ENCODE peak calls at places on chromosomes 12 and 14, in ten cellular contexts. G is esophagus muscularis mucosa; P is kidney epithelial cell; S is ovary; I is transverse colon; C is endodermal cell; T is AG04450; B is fibroblast of the aortic adventitia; K is CD8-positive, alpha-beta T cell; L is GM06990. F is an unnamed sample.

GRCh38 chr12:108850854-108851573 is 6.4 kb downstream of the SSH1 start:
- DNase-seq in I (no peak), K (no peak), S (no peak), C (no peak), B (peak), L (peak), T (no peak), G (no peak), P (no peak), F (peak)

GRCh38 chr12:8849785-8850184 is 27.4 kb downstream of the A2ML1 start:
- DNase-seq in P (no peak), T (no peak), C (no peak), K (no peak), I (no peak), S (no peak), B (no peak), G (no peak), L (no peak), F (no peak)

GRCh38 chr14:59438148-59438766 is 26.9 kb downstream of the GPR135 start:
- DNase-seq in I (no peak), P (no peak), L (no peak), S (no peak), C (no peak), T (no peak), G (no peak), K (no peak), B (peak), F (peak)

GRCh38 chr14:104800600-104801283 is at the start of gene ZBTB42:
- DNase-seq in P (no peak), G (peak), T (no peak), I (peak), S (peak), L (peak), B (peak), C (peak), K (peak), F (peak)

GRCh38 chr12:3972576-3972975 is 99.4 kb upstream of the PARP11 start:
- DNase-seq in C (no peak), P (no peak), T (no peak), G (no peak), K (peak), L (no peak), I (no peak), S (no peak), B (no peak), F (no peak)

GRCh38 chr12:4032906-4033628 is 159.9 kb upstream of the PARP11 start:
- DNase-seq in I (no peak), C (peak), P (no peak), L (no peak), K (no peak), T (no peak), G (no peak), S (no peak), B (peak), F (no peak)

GRCh38 chr12:92378682-92379479 is 233.2 kb upstream of the BTG1 start:
- DNase-seq in C (no peak), I (no peak), S (no peak), L (no peak), P (no peak), K (peak), B (no peak), G (peak), T (no peak), F (no peak)

GRCh38 chr12:96263449-96263902 is 69.3 kb downstream of the ELK3 start:
- DNase-seq in T (no peak), B (no peak), P (no peak), C (no peak), K (no peak), L (no peak), G (no peak), I (no peak), S (no peak), F (no peak)

GRCh38 chr14:50399251-50400032 is 2.8 kb upstream of the CDKL1 start:
- DNase-seq in P (peak), L (no peak), T (peak), G (no peak), B (peak), C (no peak), K (no peak), I (peak), S (peak), F (peak)

GRCh38 chr14:36418937-36419336 is 98.5 kb upstream of the MBIP start:
- DNase-seq in S (no peak), C (no peak), K (no peak), G (no peak), L (no peak), P (no peak), I (no peak), T (no peak), B (no peak), F (no peak)

GRCh38 chr14:94971750-94972149 is 185.6 kb downstream of the DICER1 start:
- DNase-seq in S (peak), B (peak), L (no peak), C (no peak), K (no peak), G (peak), I (peak), T (no peak), P (no peak), F (peak)

GRCh38 chr14:91753501-91754128 is 21.7 kb upstream of the CATSPERB start:
- DNase-seq in G (no peak), C (no peak), L (no peak), P (no peak), B (no peak), T (no peak), S (no peak), K (no peak), I (no peak), F (no peak)

GRCh38 chr14:76902591-76902990 is 76.4 kb downstream of the LRRC74A start:
- DNase-seq in L (no peak), G (no peak), K (no peak), S (no peak), P (no peak), C (no peak), B (no peak), I (no peak), T (no peak), F (no peak)

GRCh38 chr14:49294736-49295135 is 291.4 kb downstream of the RPS29 start:
- DNase-seq in B (no peak), K (no peak), C (peak), I (no peak), G (no peak), S (no peak), T (no peak), P (no peak), L (no peak), F (no peak)

GRCh38 chr14:75995372-75996041 is 9.9 kb downstream of the IFT43 start:
- DNase-seq in G (no peak), B (peak), P (no peak), L (no peak), K (no peak), S (peak), I (peak), T (peak), C (peak), F (peak)

GRCh38 chr14:95211721-95212504 is 54.6 kb upstream of the DICER1 start:
- DNase-seq in P (no peak), K (no peak), T (no peak), C (no peak), I (peak), S (no peak), L (no peak), G (no peak), B (no peak), F (no peak)

GRCh38 chr14:104103061-104104005 is 17.8 kb downstream of the ASPG start:
- DNase-seq in K (no peak), I (peak), P (no peak), S (no peak), G (no peak), T (no peak), L (no peak), B (no peak), C (peak), F (no peak)

GRCh38 chr14:20682127-20682434 is 2.3 kb upstream of the RNASE4 start:
- DNase-seq in T (no peak), L (no peak), I (no peak), G (no peak), K (no peak), P (no peak), C (no peak), S (no peak), B (no peak), F (no peak)

GRCh38 chr12:120066341-120066740 is 50.2 kb downstream of the RAB35 start:
- DNase-seq in P (peak), I (no peak), C (no peak), T (no peak), G (no peak), B (no peak), S (no peak), K (no peak), L (no peak), F (no peak)

GRCh38 chr12:76922821-76923315 is 44.0 kb upstream of the CSRP2 start:
- DNase-seq in P (no peak), T (no peak), L (no peak), K (no peak), G (no peak), S (no peak), C (no peak), B (no peak), I (no peak), F (peak)

GRCh38 chr12:2239376-2240010 is 186.7 kb downstream of the CACNA1C start:
- DNase-seq in B (no peak), S (peak), C (no peak), T (no peak), G (no peak), K (no peak), I (no peak), L (no peak), P (no peak), F (peak)

GRCh38 chr12:117476341-117476740 is 114.9 kb upstream of the NOS1 start:
- DNase-seq in P (no peak), C (no peak), L (no peak), S (no peak), G (no peak), B (no peak), K (no peak), I (no peak), T (no peak), F (no peak)

GRCh38 chr12:93766802-93767523 is 89.8 kb downstream of the CRADD start:
- DNase-seq in P (no peak), T (no peak), C (no peak), I (peak), K (peak), S (no peak), G (no peak), L (no peak), B (peak), F (peak)

GRCh38 chr12:105214670-105215375 is 21.2 kb downstream of the APPL2 start:
- DNase-seq in K (no peak), P (no peak), I (peak), S (no peak), T (no peak), B (no peak), L (no peak), G (no peak), C (no peak), F (no peak)

GRCh38 chr14:104117341-104118005 is 20.9 kb upstream of the KIF26A start:
- DNase-seq in C (peak), L (no peak), T (no peak), I (no peak), B (no peak), P (no peak), K (no peak), G (no peak), S (peak), F (no peak)

GRCh38 chr12:121786441-121786825 is 7.1 kb downstream of the RHOF start:
- DNase-seq in K (peak), P (no peak), T (peak), C (no peak), B (peak), G (no peak), L (no peak), S (peak), I (peak), F (peak)

GRCh38 chr14:78157855-78158436 is 12.2 kb upstream of the NRXN3 start:
- DNase-seq in L (no peak), T (no peak), B (peak), P (peak), S (no peak), G (no peak), K (no peak), I (no peak), C (peak), F (peak)

GRCh38 chr12:93042684-93043083 is 113.6 kb upstream of the EEA1 start:
- DNase-seq in T (no peak), K (no peak), I (peak), C (no peak), G (peak), B (no peak), P (no peak), S (no peak), L (no peak), F (no peak)

GRCh38 chr12:93785262-93786010 is 108.3 kb downstream of the CRADD start:
- DNase-seq in K (peak), L (no peak), S (peak), I (peak), P (peak), C (peak), T (no peak), G (no peak), B (peak), F (peak)

GRCh38 chr12:94640134-94640928 is 10.0 kb downstream of the TMCC3 start:
- DNase-seq in K (no peak), C (no peak), T (no peak), L (peak), P (peak), I (peak), S (no peak), G (no peak), B (no peak), F (peak)

GRCh38 chr14:29925736-29926135 is 1.9 kb downstream of the PRKD1 start:
- DNase-seq in B (peak), C (no peak), S (no peak), T (no peak), P (no peak), K (no peak), G (no peak), L (no peak), I (no peak), F (no peak)

GRCh38 chr14:36784541-36784940 is 122.9 kb downstream of the PAX9 start:
- DNase-seq in G (no peak), P (no peak), K (no peak), I (no peak), S (no peak), C (no peak), T (no peak), B (no peak), L (no peak), F (no peak)

GRCh38 chr14:36162267-36162666 is 14.3 kb downstream of the PTCSC3 start:
- DNase-seq in I (peak), B (no peak), K (no peak), S (no peak), T (no peak), C (peak), G (no peak), P (no peak), L (no peak), F (no peak)

GRCh38 chr14:22071001-22071400 is 397.4 kb upstream of the OR4E1 start:
- DNase-seq in S (no peak), L (peak), C (no peak), T (no peak), K (peak), G (no peak), I (peak), P (no peak), B (no peak), F (no peak)

DNA sequence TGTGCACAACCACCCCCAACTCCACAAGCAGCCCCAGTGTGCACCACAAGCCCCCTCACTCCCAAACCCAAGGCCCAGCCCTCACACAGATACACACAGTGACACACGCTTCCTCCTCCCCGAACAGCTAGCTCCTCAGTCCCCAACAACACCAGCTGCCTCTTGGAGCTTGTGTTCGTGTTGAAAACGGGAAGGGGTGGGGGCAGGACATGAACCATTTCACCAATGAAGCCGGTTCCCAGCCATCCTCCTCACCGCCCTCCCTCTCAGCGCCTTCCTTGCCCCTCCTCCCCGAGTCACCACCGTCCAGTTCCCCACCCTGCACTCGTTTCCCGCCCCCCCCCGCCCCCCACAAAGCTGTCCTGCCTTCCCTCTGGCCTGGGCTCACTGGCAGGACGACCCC is 349 bp upstream of the GPR162 start:
- DNase-seq in T (peak), C (peak), S (no peak), K (no peak), L (no peak), P (no peak), G (peak), I (peak), B (peak), F (peak)
- H3K4me3 ChIP-seq in T (peak), C (peak), S (peak), K (no peak), L (no peak), P (peak), G (peak), I (peak), B (peak), F (peak)

GRCh38 chr12:57775563-57776246 is 3.3 kb downstream of the EEF1AKMT3 start:
- DNase-seq in G (no peak), L (no peak), K (no peak), T (no peak), I (no peak), C (no peak), B (no peak), P (no peak), S (no peak), F (no peak)
- TF ChIP-seq CTCF in G (no peak), L (peak), K (no peak), T (peak), I (no peak), C (peak), B (no peak), P (peak), S (no peak), F (peak)

GRCh38 chr12:47970843-47971242 is 7.4 kb downstream of the TMEM106C start:
- DNase-seq in L (no peak), S (no peak), K (no peak), B (no peak), C (no peak), P (no peak), T (no peak), I (no peak), G (no peak), F (no peak)
- H3K4me3 ChIP-seq in L (no peak), S (no peak), K (no peak), B (no peak), C (no peak), P (no peak), T (no peak), I (no peak), G (no peak), F (no peak)

DNA sequence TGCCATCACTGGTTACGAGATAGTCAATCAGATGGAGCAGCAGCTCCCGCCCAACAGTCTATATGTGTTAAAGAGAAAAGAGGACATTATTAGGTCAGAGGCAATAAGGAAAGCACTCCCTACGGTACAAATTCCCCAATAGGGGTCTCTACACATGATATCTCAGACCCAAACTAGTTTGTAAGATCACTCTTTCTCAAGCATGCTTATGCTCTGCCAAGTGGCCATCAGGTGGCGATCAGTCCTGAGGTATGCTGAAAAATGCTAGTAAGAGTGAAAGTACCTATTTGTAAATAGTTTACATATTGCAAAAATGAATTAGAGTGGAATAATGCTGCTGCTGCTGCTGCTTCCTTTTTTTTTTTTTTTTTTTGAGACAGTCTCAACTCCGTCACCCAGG is 61.1 kb downstream of the CPM start:
- DNase-seq in L (no peak), S (no peak), P (no peak), T (no peak), C (peak), I (no peak), G (no peak), B (peak), K (no peak), F (peak)
- TF ChIP-seq CTCF in L (peak), S (no peak), P (peak), T (peak), C (peak), I (peak), G (no peak), B (peak), K (no peak), F (peak)

GRCh38 chr12:52222692-52223091 is 10.4 kb upstream of the KRT7 start:
- DNase-seq in I (no peak), C (no peak), L (no peak), G (no peak), K (no peak), S (no peak), P (no peak), T (no peak), B (no peak), F (no peak)
- H3K4me3 ChIP-seq in I (no peak), C (no peak), L (no peak), G (no peak), K (no peak), S (no peak), P (no peak), T (no peak), B (no peak), F (no peak)

GRCh38 chr12:65940744-65941143 is 116.5 kb downstream of the HMGA2 start:
- DNase-seq in I (no peak), G (no peak), C (no peak), B (no peak), P (no peak), K (no peak), S (no peak), T (no peak), L (no peak), F (no peak)

GRCh38 chr12:65941388-65941787 is 117.1 kb downstream of the HMGA2 start:
- DNase-seq in G (no peak), P (no peak), L (no peak), S (no peak), K (no peak), T (peak), B (peak), C (no peak), I (no peak), F (peak)

GRCh38 chr12:65944637-65945036 is 120.4 kb downstream of the HMGA2 start:
- DNase-seq in I (no peak), B (no peak), S (no peak), P (no peak), T (no peak), G (no peak), K (no peak), L (no peak), C (no peak), F (no peak)

GRCh38 chr12:65945457-65945856 is 121.2 kb downstream of the HMGA2 start:
- DNase-seq in C (no peak), P (no peak), G (no peak), S (no peak), B (no peak), T (no peak), L (no peak), K (no peak), I (no peak), F (no peak)

GRCh38 chr12:65943388-65944137 is 119.3 kb downstream of the HMGA2 start:
- DNase-seq in B (peak), K (no peak), L (no peak), T (no peak), C (no peak), P (no peak), G (no peak), S (no peak), I (no peak), F (peak)
- TF ChIP-seq CTCF in B (peak), K (no peak), L (no peak), T (peak), C (peak), P (peak), G (no peak), S (no peak), I (no peak), F (no peak)

DNA sequence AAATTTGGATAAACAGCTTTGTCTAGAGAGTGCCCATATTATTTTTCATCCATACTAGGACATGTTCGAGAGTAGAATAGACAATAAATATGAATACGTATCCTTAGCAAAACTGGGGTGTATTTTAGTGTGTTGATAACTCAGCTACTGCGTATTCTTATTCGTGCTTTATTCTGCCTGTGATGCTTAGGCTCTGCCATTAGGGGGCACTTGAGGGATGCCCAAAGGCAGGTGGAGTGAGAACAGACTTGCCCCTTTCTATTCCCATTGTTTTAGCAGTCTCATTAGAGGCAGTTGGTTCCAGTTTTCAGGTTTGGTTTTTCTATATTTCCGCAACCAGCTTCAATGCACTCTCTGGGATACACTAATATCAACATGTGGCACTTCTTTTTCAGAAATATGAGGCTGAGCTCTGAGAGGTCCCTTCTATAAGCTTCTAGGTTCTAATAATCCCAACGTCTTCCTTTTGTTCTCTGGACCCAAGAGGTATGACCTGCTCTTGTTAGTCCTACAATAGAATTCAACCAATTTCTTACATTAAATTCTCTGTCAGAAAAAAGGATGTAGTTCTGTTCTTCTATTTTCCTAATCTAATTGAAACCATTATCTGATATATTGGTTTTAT is 985.7 kb upstream of the FBXO33 start:
- DNase-seq in G (no peak), B (no peak), S (no peak), T (no peak), K (no peak), I (no peak), L (no peak), C (peak), P (no peak), F (no peak)
- H3K4me3 ChIP-seq in G (no peak), B (no peak), S (no peak), T (no peak), K (no peak), I (no peak), L (no peak), C (no peak), P (no peak), F (no peak)

GRCh38 chr12:24948816-24949722 is at the start of gene BCAT1:
- DNase-seq in T (peak), P (no peak), C (peak), G (no peak), S (peak), I (peak), L (peak), K (peak), B (peak), F (peak)
- TF ChIP-seq CTCF in T (peak), P (peak), C (peak), G (no peak), S (no peak), I (no peak), L (peak), K (no peak), B (peak), F (peak)

GRCh38 chr12:48789858-48790326 is 1.0 kb upstream of the ADCY6 start:
- DNase-seq in K (no peak), G (no peak), I (no peak), T (no peak), P (no peak), C (no peak), S (no peak), L (no peak), B (no peak), F (no peak)
- H3K4me3 ChIP-seq in K (no peak), G (peak), I (peak), T (peak), P (peak), C (peak), S (peak), L (no peak), B (peak), F (peak)

F was measured in fibroblast of villous mesenchyme.